ENCODE peak calls at places on chromosomes 6 and 20, in eight cellular contexts. C is epithelial cell of esophagus, X is uterus, H is heart right ventricle, O is AG04449, L is A549, Y is HepG2, B is left ventricle myocardium inferior. J is an unnamed sample.

GRCh38 chr6:70119218-70119835 is 183.6 kb downstream of the COL9A1 start:
- DNase-seq in C (no peak), X (no peak), H (no peak), O (no peak), L (no peak), Y (peak), B (no peak), J (no peak)

GRCh38 chr6:13600036-13600435 is 15.1 kb upstream of the NOL7 start:
- DNase-seq in C (no peak), X (no peak), H (no peak), O (no peak), L (no peak), Y (no peak), B (no peak), J (no peak)

GRCh38 chr6:20681243-20681684 is 147.0 kb downstream of the CDKAL1 start:
- DNase-seq in C (no peak), X (no peak), H (no peak), O (no peak), L (no peak), Y (peak), B (no peak), J (no peak)

GRCh38 chr6:169490830-169491229 is 211.0 kb downstream of the WDR27 start:
- DNase-seq in C (no peak), X (no peak), H (no peak), O (no peak), L (no peak), Y (no peak), B (no peak), J (no peak)

GRCh38 chr6:32815115-32815514 is 1.7 kb downstream of the HLA-DOB start:
- DNase-seq in C (no peak), X (no peak), H (no peak), O (no peak), L (no peak), Y (no peak), B (no peak), J (no peak)

GRCh38 chr6:110938176-110938575 is 20.3 kb upstream of the GTF3C6 start:
- DNase-seq in C (peak), X (no peak), H (no peak), O (no peak), L (no peak), Y (no peak), B (no peak), J (no peak)

GRCh38 chr20:16498526-16499140 is 74.6 kb downstream of the KIF16B start:
- DNase-seq in C (no peak), X (no peak), H (no peak), O (no peak), L (no peak), Y (no peak), B (no peak), J (no peak)

GRCh38 chr6:161744211-161745067 is 470.6 kb upstream of the AGPAT4 start:
- DNase-seq in C (no peak), X (no peak), H (no peak), O (no peak), L (no peak), Y (no peak), B (no peak), J (no peak)

GRCh38 chr20:21339499-21339898 is 36.4 kb downstream of the XRN2 start:
- DNase-seq in C (peak), X (no peak), H (no peak), O (no peak), L (no peak), Y (peak), B (no peak), J (no peak)

GRCh38 chr20:14360386-14360785 is 23.0 kb upstream of the FLRT3 start:
- DNase-seq in C (peak), X (no peak), H (no peak), O (no peak), L (no peak), Y (no peak), B (no peak), J (no peak)

GRCh38 chr20:32274359-32274758 is 3.1 kb upstream of the KIF3B start:
- DNase-seq in C (no peak), X (no peak), H (no peak), O (no peak), L (no peak), Y (no peak), B (no peak), J (no peak)

GRCh38 chr6:157075549-157076426 is 247.5 kb downstream of the TMEM242 start:
- DNase-seq in C (peak), X (no peak), H (no peak), O (no peak), L (no peak), Y (no peak), B (no peak), J (no peak)

GRCh38 chr6:101853226-101853625 is 459.7 kb downstream of the GRIK2 start:
- DNase-seq in C (no peak), X (no peak), H (no peak), O (no peak), L (no peak), Y (no peak), B (no peak), J (no peak)

GRCh38 chr6:105896052-105896820 is 189.9 kb upstream of the PRDM1 start:
- DNase-seq in C (no peak), X (no peak), H (no peak), O (no peak), L (no peak), Y (peak), B (no peak), J (no peak)

GRCh38 chr6:158411998-158412397 is 99.7 kb downstream of the TULP4 start:
- DNase-seq in C (peak), X (no peak), H (no peak), O (no peak), L (no peak), Y (no peak), B (no peak), J (no peak)

GRCh38 chr6:2103644-2104523 is 141.5 kb downstream of the GMDS start:
- DNase-seq in C (peak), X (no peak), H (no peak), O (no peak), L (peak), Y (peak), B (no peak), J (no peak)

GRCh38 chr6:112640895-112641294 is 293.8 kb downstream of the RFPL4B start:
- DNase-seq in C (peak), X (no peak), H (no peak), O (peak), L (no peak), Y (no peak), B (no peak), J (no peak)

GRCh38 chr6:43097098-43097489 is 21.0 kb downstream of the PTK7 start:
- DNase-seq in C (no peak), X (no peak), H (no peak), O (no peak), L (no peak), Y (no peak), B (no peak), J (no peak)

GRCh38 chr6:54681987-54682386 is 164.6 kb upstream of the FAM83B start:
- DNase-seq in C (peak), X (no peak), H (no peak), O (no peak), L (no peak), Y (no peak), B (no peak), J (no peak)

GRCh38 chr20:47208534-47209174 is 147.8 kb downstream of the ZMYND8 start:
- DNase-seq in C (no peak), X (no peak), H (no peak), O (no peak), L (no peak), Y (no peak), B (no peak), J (no peak)

GRCh38 chr6:89530982-89531381 is 98.0 kb downstream of the ANKRD6 start:
- DNase-seq in C (no peak), X (no peak), H (peak), O (no peak), L (no peak), Y (no peak), B (peak), J (no peak)

GRCh38 chr6:102298066-102298465 is 904.6 kb downstream of the GRIK2 start:
- DNase-seq in C (no peak), X (no peak), H (no peak), O (no peak), L (no peak), Y (no peak), B (no peak), J (no peak)

GRCh38 chr6:137136065-137136464 is 37.4 kb downstream of the IL22RA2 start:
- DNase-seq in C (peak), X (no peak), H (no peak), O (no peak), L (no peak), Y (no peak), B (no peak), J (no peak)

GRCh38 chr20:25576783-25577530 is 8.4 kb downstream of the NINL start:
- DNase-seq in C (no peak), X (no peak), H (no peak), O (no peak), L (no peak), Y (no peak), B (no peak), J (peak)

GRCh38 chr6:113697642-113698410 is 159.3 kb upstream of the MARCKS start:
- DNase-seq in C (peak), X (no peak), H (no peak), O (peak), L (no peak), Y (no peak), B (no peak), J (no peak)

GRCh38 chr6:169185011-169185521 is 68.6 kb downstream of the THBS2 start:
- DNase-seq in C (no peak), X (no peak), H (no peak), O (no peak), L (no peak), Y (no peak), B (no peak), J (no peak)

GRCh38 chr20:31663838-31664695 is 26.4 kb downstream of the COX4I2 start:
- DNase-seq in C (no peak), X (no peak), H (no peak), O (no peak), L (no peak), Y (peak), B (no peak), J (peak)

GRCh38 chr6:28371706-28372451 is 22.1 kb downstream of the ZKSCAN3 start:
- DNase-seq in C (no peak), X (no peak), H (no peak), O (no peak), L (no peak), Y (no peak), B (no peak), J (no peak)

GRCh38 chr6:131948692-131949614 is 2.2 kb downstream of the CCN2 start:
- DNase-seq in C (peak), X (peak), H (peak), O (peak), L (no peak), Y (peak), B (no peak), J (no peak)

GRCh38 chr20:18585134-18585533 is 2.7 kb upstream of the DTD1 start:
- DNase-seq in C (peak), X (no peak), H (no peak), O (no peak), L (no peak), Y (peak), B (no peak), J (no peak)

GRCh38 chr20:58523916-58524315 is 8.7 kb upstream of the APCDD1L start:
- DNase-seq in C (no peak), X (no peak), H (no peak), O (no peak), L (no peak), Y (no peak), B (no peak), J (no peak)

GRCh38 chr6:138492871-138493270 is 6.4 kb downstream of the NHSL1 start:
- DNase-seq in C (no peak), X (no peak), H (no peak), O (no peak), L (no peak), Y (no peak), B (no peak), J (no peak)

GRCh38 chr20:56773731-56774130 is 144.6 kb downstream of the TFAP2C start:
- DNase-seq in C (no peak), X (no peak), H (no peak), O (no peak), L (no peak), Y (no peak), B (no peak), J (no peak)

GRCh38 chr20:25218109-25218486 is 22.6 kb downstream of the ENTPD6 start:
- DNase-seq in C (no peak), X (no peak), H (no peak), O (no peak), L (no peak), Y (no peak), B (no peak), J (no peak)

GRCh38 chr6:35264550-35265274 is 5.2 kb downstream of the ZNF76 start:
- DNase-seq in C (no peak), X (no peak), H (no peak), O (no peak), L (no peak), Y (no peak), B (no peak), J (no peak)

GRCh38 chr6:32885698-32886286 is 31.8 kb downstream of the PSMB9 start:
- DNase-seq in C (peak), X (no peak), H (no peak), O (no peak), L (peak), Y (peak), B (no peak), J (no peak)

GRCh38 chr20:6140947-6141346 is 18.1 kb upstream of the FERMT1 start:
- DNase-seq in C (no peak), X (no peak), H (no peak), O (no peak), L (no peak), Y (peak), B (no peak), J (no peak)

GRCh38 chr6:139109558-139109957 is 25.3 kb upstream of the HECA start:
- DNase-seq in C (no peak), X (no peak), H (peak), O (no peak), L (no peak), Y (peak), B (no peak), J (no peak)

GRCh38 chr20:58623579-58624473 is 27.3 kb upstream of the STX16 start:
- DNase-seq in C (peak), X (peak), H (peak), O (peak), L (peak), Y (peak), B (peak), J (peak)

DNA sequence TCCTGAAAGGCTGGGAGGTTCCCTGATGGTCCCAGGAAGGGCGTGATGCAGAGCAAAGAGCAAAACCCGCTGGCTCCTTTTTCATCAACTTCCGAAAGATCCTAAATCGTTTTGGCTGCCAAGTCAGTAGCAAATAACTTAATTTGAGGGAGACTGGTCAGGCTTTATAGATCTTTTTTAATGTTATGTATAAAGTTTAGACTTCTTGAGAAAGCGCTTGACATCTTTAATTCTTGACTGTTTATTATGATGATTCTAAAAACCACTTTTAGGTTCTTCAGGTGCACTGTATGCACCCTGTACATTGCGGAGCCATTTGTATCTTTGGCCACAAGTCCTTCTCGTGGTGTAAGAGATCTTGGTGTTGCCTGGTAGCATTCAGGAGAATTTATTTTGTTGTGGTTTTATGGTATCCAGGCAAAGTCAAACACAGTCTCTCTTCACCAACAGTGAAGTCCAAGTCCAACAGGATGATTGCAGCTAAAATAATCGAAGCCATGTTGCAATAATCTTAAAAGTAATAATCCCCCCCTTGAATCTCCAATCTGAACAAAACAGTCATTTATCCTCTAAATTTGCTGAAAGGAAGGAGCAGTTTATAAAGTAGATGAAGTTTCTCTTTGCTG is 373 bp upstream of the SYNE1 start:
- DNase-seq in C (no peak), X (no peak), H (no peak), O (no peak), L (no peak), Y (no peak), B (no peak), J (no peak)
- H3K4me3 ChIP-seq in C (no peak), X (peak), H (peak), O (peak), L (peak), Y (no peak), B (peak), J (peak)

GRCh38 chr6:71287038-71287437 is 1.6 kb upstream of the OGFRL1 start:
- DNase-seq in C (no peak), X (no peak), H (peak), O (no peak), L (no peak), Y (no peak), B (no peak), J (no peak)

GRCh38 chr6:71289802-71290175 is 1.2 kb downstream of the OGFRL1 start:
- DNase-seq in C (no peak), X (no peak), H (no peak), O (no peak), L (no peak), Y (no peak), B (no peak), J (no peak)

GRCh38 chr6:71289039-71289801 is 609 bp downstream of the OGFRL1 start:
- DNase-seq in C (peak), X (peak), H (no peak), O (no peak), L (no peak), Y (no peak), B (peak), J (peak)

GRCh38 chr6:71287926-71288227 is 734 bp upstream of the OGFRL1 start:
- DNase-seq in C (no peak), X (no peak), H (no peak), O (no peak), L (no peak), Y (no peak), B (no peak), J (no peak)

GRCh38 chr6:71288228-71289038 is at the start of gene OGFRL1:
- DNase-seq in C (peak), X (peak), H (peak), O (no peak), L (peak), Y (peak), B (peak), J (peak)
- TF ChIP-seq CTCF in C (no peak), X (no peak), H (no peak), O (no peak), L (peak), Y (peak), B (peak), J (no peak)

GRCh38 chr6:165636015-165636414 is 27.0 kb downstream of the PDE10A start:
- DNase-seq in C (no peak), X (no peak), H (no peak), O (no peak), L (no peak), Y (no peak), B (no peak), J (no peak)
- H3K4me3 ChIP-seq in C (no peak), X (no peak), H (no peak), O (no peak), L (no peak), Y (no peak), B (no peak), J (no peak)

GRCh38 chr6:36914227-36914794 is 28.6 kb downstream of the C6orf89 start:
- DNase-seq in C (peak), X (no peak), H (no peak), O (no peak), L (peak), Y (peak), B (no peak), J (no peak)
- TF ChIP-seq CTCF in C (peak), X (no peak), H (no peak), O (peak), L (peak), Y (peak), B (peak), J (no peak)

DNA sequence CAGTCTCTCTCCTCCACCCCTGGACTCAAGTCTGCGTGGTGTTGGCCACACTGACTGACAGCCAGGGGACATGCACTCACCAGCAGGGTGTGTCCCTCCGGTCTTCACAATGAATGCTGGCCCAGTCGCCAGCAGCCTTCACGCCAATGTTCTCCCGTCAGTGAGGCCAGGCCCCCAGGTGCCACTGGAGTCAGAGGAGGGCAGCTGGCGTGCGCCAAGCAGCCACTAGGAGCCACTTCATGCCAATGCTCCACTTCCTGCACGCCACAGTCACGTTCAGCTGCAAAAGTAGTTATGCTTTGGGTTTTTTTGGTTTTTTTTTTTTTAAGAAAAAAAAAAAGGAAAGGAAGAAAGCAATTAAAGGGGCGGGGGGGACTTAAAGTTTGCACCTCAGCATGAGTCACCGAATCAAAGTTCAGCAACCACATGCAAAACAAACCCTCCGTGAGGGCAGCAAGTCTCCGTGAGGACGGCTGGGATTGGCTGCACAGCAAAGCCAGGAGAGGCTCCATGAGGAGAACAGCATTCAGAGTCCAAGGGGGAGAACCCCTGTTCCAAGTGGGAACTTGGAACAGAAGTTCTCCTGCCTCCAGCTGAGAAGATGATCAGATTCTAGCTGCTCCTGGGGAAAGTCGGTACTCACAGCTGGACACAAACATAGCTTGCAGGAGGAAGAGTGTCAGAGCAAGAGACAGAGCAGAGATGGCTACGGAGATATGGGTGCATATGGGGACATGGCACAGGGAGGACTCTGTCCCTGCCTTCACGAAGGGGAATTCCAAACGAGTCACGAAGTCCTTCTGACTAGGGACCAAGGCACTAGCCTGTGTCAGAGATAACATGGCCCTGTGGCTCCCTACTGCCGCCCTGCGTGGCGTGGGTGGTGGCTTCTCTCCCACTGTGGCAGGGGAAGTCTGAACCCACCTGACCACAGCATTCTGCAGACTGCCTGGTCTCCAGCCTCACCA is at the start of gene ZC3H12D:
- DNase-seq in C (no peak), X (no peak), H (no peak), O (no peak), L (peak), Y (peak), B (peak), J (peak)
- H3K4me3 ChIP-seq in C (no peak), X (no peak), H (peak), O (no peak), L (peak), Y (peak), B (peak), J (peak)

GRCh38 chr20:55616367-55616766 is 389.0 kb downstream of the CBLN4 start:
- DNase-seq in C (no peak), X (no peak), H (no peak), O (no peak), L (no peak), Y (no peak), B (no peak), J (no peak)
- TF ChIP-seq CTCF in C (no peak), X (no peak), H (no peak), O (no peak), L (no peak), Y (no peak), B (no peak), J (no peak)

J was measured in left lung.